ENCODE peak calls at places on chromosomes 3 and 15, in ten cellular contexts. One of them, this sample, is unnamed.

GRCh38 chr3:64108281-64108680 is 85.0 kb upstream of the PSMD6 start:
- DNase-seq in stimulated activated CD4-positive, alpha-beta T cell treated with anti-CD3 and anti-CD28 coated beads, Interleukin-12 subunit alpha, Interleukin-12 subunit beta, amount 100 ng/mL, for 48 hours: no peak
- DNase-seq in hypothalamus: no peak
- DNase-seq in activated CD4-positive, alpha-beta T cell treated with anti-CD3 and anti-CD28 coated beads, Interleukin-2, amount 50 U/mL, for 24 hours: no peak
- DNase-seq in NCI-H748 treated with DMSO at 0.1 percent for 48 hours: no peak
- DNase-seq in dorsolateral prefrontal cortex: no peak
- DNase-seq in tibial artery: no peak
- DNase-seq in left colon: no peak
- DNase-seq in GM12891: no peak
- DNase-seq in GM03348: no peak
- DNase-seq in this sample: no peak

GRCh38 chr3:136602818-136603217 is 149.4 kb downstream of the STAG1 start:
- DNase-seq in stimulated activated CD4-positive, alpha-beta T cell treated with anti-CD3 and anti-CD28 coated beads, Interleukin-12 subunit alpha, Interleukin-12 subunit beta, amount 100 ng/mL, for 48 hours: no peak
- DNase-seq in hypothalamus: no peak
- DNase-seq in activated CD4-positive, alpha-beta T cell treated with anti-CD3 and anti-CD28 coated beads, Interleukin-2, amount 50 U/mL, for 24 hours: no peak
- DNase-seq in NCI-H748 treated with DMSO at 0.1 percent for 48 hours: no peak
- DNase-seq in dorsolateral prefrontal cortex: no peak
- DNase-seq in tibial artery: no peak
- DNase-seq in left colon: no peak
- DNase-seq in GM12891: no peak
- DNase-seq in GM03348: no peak
- DNase-seq in this sample: no peak

GRCh38 chr15:70094690-70095311 is 2.9 kb downstream of the TLE3 start:
- DNase-seq in stimulated activated CD4-positive, alpha-beta T cell treated with anti-CD3 and anti-CD28 coated beads, Interleukin-12 subunit alpha, Interleukin-12 subunit beta, amount 100 ng/mL, for 48 hours: no peak
- DNase-seq in hypothalamus: peak
- DNase-seq in activated CD4-positive, alpha-beta T cell treated with anti-CD3 and anti-CD28 coated beads, Interleukin-2, amount 50 U/mL, for 24 hours: no peak
- DNase-seq in NCI-H748 treated with DMSO at 0.1 percent for 48 hours: peak
- DNase-seq in dorsolateral prefrontal cortex: no peak
- DNase-seq in tibial artery: no peak
- DNase-seq in left colon: no peak
- DNase-seq in GM12891: no peak
- DNase-seq in GM03348: no peak
- DNase-seq in this sample: peak

GRCh38 chr3:48856469-48856868 is 8.8 kb upstream of the PRKAR2A start:
- DNase-seq in stimulated activated CD4-positive, alpha-beta T cell treated with anti-CD3 and anti-CD28 coated beads, Interleukin-12 subunit alpha, Interleukin-12 subunit beta, amount 100 ng/mL, for 48 hours: no peak
- DNase-seq in hypothalamus: peak
- DNase-seq in activated CD4-positive, alpha-beta T cell treated with anti-CD3 and anti-CD28 coated beads, Interleukin-2, amount 50 U/mL, for 24 hours: no peak
- DNase-seq in NCI-H748 treated with DMSO at 0.1 percent for 48 hours: no peak
- DNase-seq in dorsolateral prefrontal cortex: peak
- DNase-seq in tibial artery: no peak
- DNase-seq in left colon: peak
- DNase-seq in GM12891: no peak
- DNase-seq in GM03348: no peak
- DNase-seq in this sample: no peak

GRCh38 chr15:32867313-32867626 is 149.5 kb downstream of the GREM1 start:
- DNase-seq in stimulated activated CD4-positive, alpha-beta T cell treated with anti-CD3 and anti-CD28 coated beads, Interleukin-12 subunit alpha, Interleukin-12 subunit beta, amount 100 ng/mL, for 48 hours: no peak
- DNase-seq in hypothalamus: no peak
- DNase-seq in activated CD4-positive, alpha-beta T cell treated with anti-CD3 and anti-CD28 coated beads, Interleukin-2, amount 50 U/mL, for 24 hours: no peak
- DNase-seq in NCI-H748 treated with DMSO at 0.1 percent for 48 hours: no peak
- DNase-seq in dorsolateral prefrontal cortex: no peak
- DNase-seq in tibial artery: no peak
- DNase-seq in left colon: no peak
- DNase-seq in GM12891: no peak
- DNase-seq in GM03348: peak
- DNase-seq in this sample: no peak

GRCh38 chr15:90950676-90951075 is 4.0 kb upstream of the RCCD1 start:
- DNase-seq in stimulated activated CD4-positive, alpha-beta T cell treated with anti-CD3 and anti-CD28 coated beads, Interleukin-12 subunit alpha, Interleukin-12 subunit beta, amount 100 ng/mL, for 48 hours: no peak
- DNase-seq in hypothalamus: no peak
- DNase-seq in activated CD4-positive, alpha-beta T cell treated with anti-CD3 and anti-CD28 coated beads, Interleukin-2, amount 50 U/mL, for 24 hours: no peak
- DNase-seq in NCI-H748 treated with DMSO at 0.1 percent for 48 hours: no peak
- DNase-seq in dorsolateral prefrontal cortex: no peak
- DNase-seq in tibial artery: no peak
- DNase-seq in left colon: no peak
- DNase-seq in GM12891: no peak
- DNase-seq in GM03348: no peak
- DNase-seq in this sample: no peak

GRCh38 chr3:42772670-42773408 is at the start of gene CCDC13:
- DNase-seq in stimulated activated CD4-positive, alpha-beta T cell treated with anti-CD3 and anti-CD28 coated beads, Interleukin-12 subunit alpha, Interleukin-12 subunit beta, amount 100 ng/mL, for 48 hours: peak
- DNase-seq in hypothalamus: peak
- DNase-seq in activated CD4-positive, alpha-beta T cell treated with anti-CD3 and anti-CD28 coated beads, Interleukin-2, amount 50 U/mL, for 24 hours: peak
- DNase-seq in NCI-H748 treated with DMSO at 0.1 percent for 48 hours: peak
- DNase-seq in dorsolateral prefrontal cortex: peak
- DNase-seq in tibial artery: peak
- DNase-seq in left colon: peak
- DNase-seq in GM12891: peak
- DNase-seq in GM03348: peak
- DNase-seq in this sample: peak

GRCh38 chr15:40093224-40093842 is 15.3 kb downstream of the BMF start:
- DNase-seq in stimulated activated CD4-positive, alpha-beta T cell treated with anti-CD3 and anti-CD28 coated beads, Interleukin-12 subunit alpha, Interleukin-12 subunit beta, amount 100 ng/mL, for 48 hours: no peak
- DNase-seq in hypothalamus: no peak
- DNase-seq in activated CD4-positive, alpha-beta T cell treated with anti-CD3 and anti-CD28 coated beads, Interleukin-2, amount 50 U/mL, for 24 hours: no peak
- DNase-seq in NCI-H748 treated with DMSO at 0.1 percent for 48 hours: peak
- DNase-seq in dorsolateral prefrontal cortex: no peak
- DNase-seq in tibial artery: no peak
- DNase-seq in left colon: no peak
- DNase-seq in GM12891: no peak
- DNase-seq in GM03348: peak
- DNase-seq in this sample: peak

GRCh38 chr15:63439536-63440264 is 58.1 kb upstream of the CA12 start:
- DNase-seq in stimulated activated CD4-positive, alpha-beta T cell treated with anti-CD3 and anti-CD28 coated beads, Interleukin-12 subunit alpha, Interleukin-12 subunit beta, amount 100 ng/mL, for 48 hours: no peak
- DNase-seq in hypothalamus: peak
- DNase-seq in activated CD4-positive, alpha-beta T cell treated with anti-CD3 and anti-CD28 coated beads, Interleukin-2, amount 50 U/mL, for 24 hours: no peak
- DNase-seq in NCI-H748 treated with DMSO at 0.1 percent for 48 hours: no peak
- DNase-seq in dorsolateral prefrontal cortex: no peak
- DNase-seq in tibial artery: no peak
- DNase-seq in left colon: no peak
- DNase-seq in GM12891: no peak
- DNase-seq in GM03348: no peak
- DNase-seq in this sample: peak

GRCh38 chr3:49602049-49602554 is 47.8 kb downstream of the BSN start:
- DNase-seq in stimulated activated CD4-positive, alpha-beta T cell treated with anti-CD3 and anti-CD28 coated beads, Interleukin-12 subunit alpha, Interleukin-12 subunit beta, amount 100 ng/mL, for 48 hours: no peak
- DNase-seq in hypothalamus: no peak
- DNase-seq in activated CD4-positive, alpha-beta T cell treated with anti-CD3 and anti-CD28 coated beads, Interleukin-2, amount 50 U/mL, for 24 hours: no peak
- DNase-seq in NCI-H748 treated with DMSO at 0.1 percent for 48 hours: no peak
- DNase-seq in dorsolateral prefrontal cortex: no peak
- DNase-seq in tibial artery: no peak
- DNase-seq in left colon: no peak
- DNase-seq in GM12891: no peak
- DNase-seq in GM03348: no peak
- DNase-seq in this sample: no peak

GRCh38 chr3:40768536-40768935 is 243.8 kb downstream of the ZNF621 start:
- DNase-seq in stimulated activated CD4-positive, alpha-beta T cell treated with anti-CD3 and anti-CD28 coated beads, Interleukin-12 subunit alpha, Interleukin-12 subunit beta, amount 100 ng/mL, for 48 hours: no peak
- DNase-seq in hypothalamus: no peak
- DNase-seq in activated CD4-positive, alpha-beta T cell treated with anti-CD3 and anti-CD28 coated beads, Interleukin-2, amount 50 U/mL, for 24 hours: no peak
- DNase-seq in NCI-H748 treated with DMSO at 0.1 percent for 48 hours: no peak
- DNase-seq in dorsolateral prefrontal cortex: no peak
- DNase-seq in tibial artery: no peak
- DNase-seq in left colon: no peak
- DNase-seq in GM12891: no peak
- DNase-seq in GM03348: no peak
- DNase-seq in this sample: no peak

GRCh38 chr3:183185696-183186095 is 23.2 kb upstream of the LAMP3 start:
- DNase-seq in stimulated activated CD4-positive, alpha-beta T cell treated with anti-CD3 and anti-CD28 coated beads, Interleukin-12 subunit alpha, Interleukin-12 subunit beta, amount 100 ng/mL, for 48 hours: no peak
- DNase-seq in hypothalamus: no peak
- DNase-seq in activated CD4-positive, alpha-beta T cell treated with anti-CD3 and anti-CD28 coated beads, Interleukin-2, amount 50 U/mL, for 24 hours: no peak
- DNase-seq in NCI-H748 treated with DMSO at 0.1 percent for 48 hours: no peak
- DNase-seq in dorsolateral prefrontal cortex: no peak
- DNase-seq in tibial artery: no peak
- DNase-seq in left colon: no peak
- DNase-seq in GM12891: no peak
- DNase-seq in GM03348: peak
- DNase-seq in this sample: peak

GRCh38 chr3:55708242-55708641 is 221.1 kb upstream of the WNT5A start:
- DNase-seq in stimulated activated CD4-positive, alpha-beta T cell treated with anti-CD3 and anti-CD28 coated beads, Interleukin-12 subunit alpha, Interleukin-12 subunit beta, amount 100 ng/mL, for 48 hours: no peak
- DNase-seq in hypothalamus: no peak
- DNase-seq in activated CD4-positive, alpha-beta T cell treated with anti-CD3 and anti-CD28 coated beads, Interleukin-2, amount 50 U/mL, for 24 hours: no peak
- DNase-seq in NCI-H748 treated with DMSO at 0.1 percent for 48 hours: no peak
- DNase-seq in dorsolateral prefrontal cortex: no peak
- DNase-seq in tibial artery: no peak
- DNase-seq in left colon: no peak
- DNase-seq in GM12891: no peak
- DNase-seq in GM03348: no peak
- DNase-seq in this sample: peak

GRCh38 chr15:45573961-45574629 is 13.1 kb upstream of the BLOC1S6 start:
- DNase-seq in stimulated activated CD4-positive, alpha-beta T cell treated with anti-CD3 and anti-CD28 coated beads, Interleukin-12 subunit alpha, Interleukin-12 subunit beta, amount 100 ng/mL, for 48 hours: no peak
- DNase-seq in hypothalamus: no peak
- DNase-seq in activated CD4-positive, alpha-beta T cell treated with anti-CD3 and anti-CD28 coated beads, Interleukin-2, amount 50 U/mL, for 24 hours: no peak
- DNase-seq in NCI-H748 treated with DMSO at 0.1 percent for 48 hours: no peak
- DNase-seq in dorsolateral prefrontal cortex: no peak
- DNase-seq in tibial artery: no peak
- DNase-seq in left colon: peak
- DNase-seq in GM12891: no peak
- DNase-seq in GM03348: no peak
- DNase-seq in this sample: peak

GRCh38 chr15:63013052-63013808 is 29.3 kb upstream of the TPM1 start:
- DNase-seq in stimulated activated CD4-positive, alpha-beta T cell treated with anti-CD3 and anti-CD28 coated beads, Interleukin-12 subunit alpha, Interleukin-12 subunit beta, amount 100 ng/mL, for 48 hours: no peak
- DNase-seq in hypothalamus: no peak
- DNase-seq in activated CD4-positive, alpha-beta T cell treated with anti-CD3 and anti-CD28 coated beads, Interleukin-2, amount 50 U/mL, for 24 hours: no peak
- DNase-seq in NCI-H748 treated with DMSO at 0.1 percent for 48 hours: no peak
- DNase-seq in dorsolateral prefrontal cortex: no peak
- DNase-seq in tibial artery: peak
- DNase-seq in left colon: no peak
- DNase-seq in GM12891: no peak
- DNase-seq in GM03348: peak
- DNase-seq in this sample: no peak

GRCh38 chr15:31584195-31584594 is 257.6 kb downstream of the KLF13 start:
- DNase-seq in stimulated activated CD4-positive, alpha-beta T cell treated with anti-CD3 and anti-CD28 coated beads, Interleukin-12 subunit alpha, Interleukin-12 subunit beta, amount 100 ng/mL, for 48 hours: no peak
- DNase-seq in hypothalamus: no peak
- DNase-seq in activated CD4-positive, alpha-beta T cell treated with anti-CD3 and anti-CD28 coated beads, Interleukin-2, amount 50 U/mL, for 24 hours: no peak
- DNase-seq in NCI-H748 treated with DMSO at 0.1 percent for 48 hours: no peak
- DNase-seq in dorsolateral prefrontal cortex: no peak
- DNase-seq in tibial artery: no peak
- DNase-seq in left colon: no peak
- DNase-seq in GM12891: no peak
- DNase-seq in GM03348: no peak
- DNase-seq in this sample: no peak

GRCh38 chr15:31339558-31339895 is 12.9 kb downstream of the KLF13 start:
- DNase-seq in stimulated activated CD4-positive, alpha-beta T cell treated with anti-CD3 and anti-CD28 coated beads, Interleukin-12 subunit alpha, Interleukin-12 subunit beta, amount 100 ng/mL, for 48 hours: no peak
- DNase-seq in hypothalamus: peak
- DNase-seq in activated CD4-positive, alpha-beta T cell treated with anti-CD3 and anti-CD28 coated beads, Interleukin-2, amount 50 U/mL, for 24 hours: no peak
- DNase-seq in NCI-H748 treated with DMSO at 0.1 percent for 48 hours: no peak
- DNase-seq in dorsolateral prefrontal cortex: peak
- DNase-seq in tibial artery: no peak
- DNase-seq in left colon: no peak
- DNase-seq in GM12891: no peak
- DNase-seq in GM03348: no peak
- DNase-seq in this sample: no peak

GRCh38 chr15:92411256-92411655 is 17.6 kb downstream of the ST8SIA2 start:
- DNase-seq in stimulated activated CD4-positive, alpha-beta T cell treated with anti-CD3 and anti-CD28 coated beads, Interleukin-12 subunit alpha, Interleukin-12 subunit beta, amount 100 ng/mL, for 48 hours: no peak
- DNase-seq in hypothalamus: no peak
- DNase-seq in activated CD4-positive, alpha-beta T cell treated with anti-CD3 and anti-CD28 coated beads, Interleukin-2, amount 50 U/mL, for 24 hours: no peak
- DNase-seq in NCI-H748 treated with DMSO at 0.1 percent for 48 hours: no peak
- DNase-seq in dorsolateral prefrontal cortex: no peak
- DNase-seq in tibial artery: no peak
- DNase-seq in left colon: no peak
- DNase-seq in GM12891: no peak
- DNase-seq in GM03348: no peak
- DNase-seq in this sample: no peak

GRCh38 chr3:174162550-174162949 is 696.6 kb upstream of the NAALADL2 start:
- DNase-seq in stimulated activated CD4-positive, alpha-beta T cell treated with anti-CD3 and anti-CD28 coated beads, Interleukin-12 subunit alpha, Interleukin-12 subunit beta, amount 100 ng/mL, for 48 hours: no peak
- DNase-seq in hypothalamus: no peak
- DNase-seq in activated CD4-positive, alpha-beta T cell treated with anti-CD3 and anti-CD28 coated beads, Interleukin-2, amount 50 U/mL, for 24 hours: no peak
- DNase-seq in NCI-H748 treated with DMSO at 0.1 percent for 48 hours: no peak
- DNase-seq in dorsolateral prefrontal cortex: no peak
- DNase-seq in tibial artery: no peak
- DNase-seq in left colon: no peak
- DNase-seq in GM12891: no peak
- DNase-seq in GM03348: peak
- DNase-seq in this sample: no peak

GRCh38 chr3:119562307-119562961 is 3.0 kb upstream of the CD80 start:
- DNase-seq in stimulated activated CD4-positive, alpha-beta T cell treated with anti-CD3 and anti-CD28 coated beads, Interleukin-12 subunit alpha, Interleukin-12 subunit beta, amount 100 ng/mL, for 48 hours: peak
- DNase-seq in hypothalamus: no peak
- DNase-seq in activated CD4-positive, alpha-beta T cell treated with anti-CD3 and anti-CD28 coated beads, Interleukin-2, amount 50 U/mL, for 24 hours: peak
- DNase-seq in NCI-H748 treated with DMSO at 0.1 percent for 48 hours: no peak
- DNase-seq in dorsolateral prefrontal cortex: no peak
- DNase-seq in tibial artery: no peak
- DNase-seq in left colon: no peak
- DNase-seq in GM12891: no peak
- DNase-seq in GM03348: no peak
- DNase-seq in this sample: no peak

GRCh38 chr15:80010131-80010673 is 39.2 kb upstream of the BCL2A1 start:
- DNase-seq in stimulated activated CD4-positive, alpha-beta T cell treated with anti-CD3 and anti-CD28 coated beads, Interleukin-12 subunit alpha, Interleukin-12 subunit beta, amount 100 ng/mL, for 48 hours: no peak
- DNase-seq in hypothalamus: no peak
- DNase-seq in activated CD4-positive, alpha-beta T cell treated with anti-CD3 and anti-CD28 coated beads, Interleukin-2, amount 50 U/mL, for 24 hours: no peak
- DNase-seq in NCI-H748 treated with DMSO at 0.1 percent for 48 hours: no peak
- DNase-seq in dorsolateral prefrontal cortex: no peak
- DNase-seq in tibial artery: no peak
- DNase-seq in left colon: no peak
- DNase-seq in GM12891: no peak
- DNase-seq in GM03348: no peak
- DNase-seq in this sample: peak

GRCh38 chr15:53962646-53963561 is 15.3 kb upstream of the UNC13C start:
- DNase-seq in stimulated activated CD4-positive, alpha-beta T cell treated with anti-CD3 and anti-CD28 coated beads, Interleukin-12 subunit alpha, Interleukin-12 subunit beta, amount 100 ng/mL, for 48 hours: no peak
- DNase-seq in hypothalamus: no peak
- DNase-seq in activated CD4-positive, alpha-beta T cell treated with anti-CD3 and anti-CD28 coated beads, Interleukin-2, amount 50 U/mL, for 24 hours: peak
- DNase-seq in NCI-H748 treated with DMSO at 0.1 percent for 48 hours: peak
- DNase-seq in dorsolateral prefrontal cortex: no peak
- DNase-seq in tibial artery: peak
- DNase-seq in left colon: peak
- DNase-seq in GM12891: no peak
- DNase-seq in GM03348: no peak
- DNase-seq in this sample: peak

GRCh38 chr3:23659274-23659673 is 146.5 kb upstream of the UBE2E1 start:
- DNase-seq in stimulated activated CD4-positive, alpha-beta T cell treated with anti-CD3 and anti-CD28 coated beads, Interleukin-12 subunit alpha, Interleukin-12 subunit beta, amount 100 ng/mL, for 48 hours: no peak
- DNase-seq in hypothalamus: no peak
- DNase-seq in activated CD4-positive, alpha-beta T cell treated with anti-CD3 and anti-CD28 coated beads, Interleukin-2, amount 50 U/mL, for 24 hours: no peak
- DNase-seq in NCI-H748 treated with DMSO at 0.1 percent for 48 hours: no peak
- DNase-seq in dorsolateral prefrontal cortex: no peak
- DNase-seq in tibial artery: no peak
- DNase-seq in left colon: no peak
- DNase-seq in GM12891: no peak
- DNase-seq in GM03348: no peak
- DNase-seq in this sample: no peak

GRCh38 chr15:56148099-56148498 is 95.6 kb downstream of the RFX7 start:
- DNase-seq in stimulated activated CD4-positive, alpha-beta T cell treated with anti-CD3 and anti-CD28 coated beads, Interleukin-12 subunit alpha, Interleukin-12 subunit beta, amount 100 ng/mL, for 48 hours: no peak
- DNase-seq in hypothalamus: no peak
- DNase-seq in activated CD4-positive, alpha-beta T cell treated with anti-CD3 and anti-CD28 coated beads, Interleukin-2, amount 50 U/mL, for 24 hours: no peak
- DNase-seq in NCI-H748 treated with DMSO at 0.1 percent for 48 hours: no peak
- DNase-seq in dorsolateral prefrontal cortex: no peak
- DNase-seq in tibial artery: no peak
- DNase-seq in left colon: no peak
- DNase-seq in GM12891: no peak
- DNase-seq in GM03348: no peak
- DNase-seq in this sample: no peak

GRCh38 chr3:59425942-59426341 is 376.1 kb upstream of the CFAP20DC start:
- DNase-seq in stimulated activated CD4-positive, alpha-beta T cell treated with anti-CD3 and anti-CD28 coated beads, Interleukin-12 subunit alpha, Interleukin-12 subunit beta, amount 100 ng/mL, for 48 hours: peak
- DNase-seq in hypothalamus: no peak
- DNase-seq in activated CD4-positive, alpha-beta T cell treated with anti-CD3 and anti-CD28 coated beads, Interleukin-2, amount 50 U/mL, for 24 hours: peak
- DNase-seq in NCI-H748 treated with DMSO at 0.1 percent for 48 hours: no peak
- DNase-seq in dorsolateral prefrontal cortex: no peak
- DNase-seq in tibial artery: no peak
- DNase-seq in left colon: no peak
- DNase-seq in GM12891: no peak
- DNase-seq in GM03348: no peak
- DNase-seq in this sample: no peak

GRCh38 chr3:163644172-163644571 is 1434.1 kb downstream of the SI start:
- DNase-seq in stimulated activated CD4-positive, alpha-beta T cell treated with anti-CD3 and anti-CD28 coated beads, Interleukin-12 subunit alpha, Interleukin-12 subunit beta, amount 100 ng/mL, for 48 hours: no peak
- DNase-seq in hypothalamus: no peak
- DNase-seq in activated CD4-positive, alpha-beta T cell treated with anti-CD3 and anti-CD28 coated beads, Interleukin-2, amount 50 U/mL, for 24 hours: no peak
- DNase-seq in NCI-H748 treated with DMSO at 0.1 percent for 48 hours: no peak
- DNase-seq in dorsolateral prefrontal cortex: no peak
- DNase-seq in tibial artery: no peak
- DNase-seq in left colon: no peak
- DNase-seq in GM12891: no peak
- DNase-seq in GM03348: no peak
- DNase-seq in this sample: no peak

GRCh38 chr15:87099916-87100315 is 1020.2 kb downstream of the AGBL1 start:
- DNase-seq in stimulated activated CD4-positive, alpha-beta T cell treated with anti-CD3 and anti-CD28 coated beads, Interleukin-12 subunit alpha, Interleukin-12 subunit beta, amount 100 ng/mL, for 48 hours: no peak
- DNase-seq in hypothalamus: no peak
- DNase-seq in activated CD4-positive, alpha-beta T cell treated with anti-CD3 and anti-CD28 coated beads, Interleukin-2, amount 50 U/mL, for 24 hours: no peak
- DNase-seq in NCI-H748 treated with DMSO at 0.1 percent for 48 hours: no peak
- DNase-seq in dorsolateral prefrontal cortex: no peak
- DNase-seq in tibial artery: no peak
- DNase-seq in left colon: no peak
- DNase-seq in GM12891: no peak
- DNase-seq in GM03348: no peak
- DNase-seq in this sample: no peak

GRCh38 chr3:30258426-30259392 is 347.7 kb upstream of the TGFBR2 start:
- DNase-seq in stimulated activated CD4-positive, alpha-beta T cell treated with anti-CD3 and anti-CD28 coated beads, Interleukin-12 subunit alpha, Interleukin-12 subunit beta, amount 100 ng/mL, for 48 hours: no peak
- DNase-seq in hypothalamus: no peak
- DNase-seq in activated CD4-positive, alpha-beta T cell treated with anti-CD3 and anti-CD28 coated beads, Interleukin-2, amount 50 U/mL, for 24 hours: no peak
- DNase-seq in NCI-H748 treated with DMSO at 0.1 percent for 48 hours: peak
- DNase-seq in dorsolateral prefrontal cortex: no peak
- DNase-seq in tibial artery: no peak
- DNase-seq in left colon: no peak
- DNase-seq in GM12891: no peak
- DNase-seq in GM03348: no peak
- DNase-seq in this sample: peak

This sample was measured in NCI-H1417.